ENCODE peak calls at places on chromosomes 3 and 15, in six cellular contexts. A is natural killer cell, R is K562, X is HCT116, P is tibial artery, U is A549. H is an unnamed sample.
A peak's percentile ranks its signal among the peaks of the same experiment; 100 is the strongest.

GRCh38 chr3:151976211-151977050 is 103.0 kb downstream of the SUCNR1 start:
- DNase-seq in X (peak; percentile 94), P (no peak), U (peak; percentile 82), A (no peak), R (no peak), H (no peak)

GRCh38 chr15:55372701-55373440 is 35.3 kb downstream of the CCPG1 start:
- DNase-seq in U (no peak), P (no peak), R (no peak), A (no peak), X (no peak), H (no peak)

GRCh38 chr3:189239616-189240015 is 67.8 kb downstream of the TPRG1 start:
- DNase-seq in R (no peak), X (no peak), A (no peak), P (no peak), U (no peak), H (no peak)

GRCh38 chr15:84151205-84151931 is 84.2 kb upstream of the GOLGA6L4 start:
- DNase-seq in A (no peak), R (no peak), P (no peak), X (no peak), U (no peak), H (no peak)

GRCh38 chr3:195224156-195224979 is 46.6 kb downstream of the XXYLT1 start:
- DNase-seq in A (peak; percentile 5), R (no peak), X (no peak), U (no peak), P (no peak), H (peak; percentile 4)

GRCh38 chr3:31055757-31056156 is 161.3 kb upstream of the GADL1 start:
- DNase-seq in R (no peak), P (no peak), U (no peak), X (no peak), A (no peak), H (no peak)

GRCh38 chr3:178680489-178680888 is 144.3 kb downstream of the KCNMB2 start:
- DNase-seq in U (no peak), R (peak; percentile 22), X (no peak), P (no peak), A (no peak), H (no peak)

GRCh38 chr3:95134693-95135375 is 1072.0 kb downstream of the NSUN3 start:
- DNase-seq in U (no peak), A (no peak), X (no peak), R (no peak), P (no peak), H (no peak)

GRCh38 chr3:4425055-4425454 is 42.0 kb downstream of the SUMF1 start:
- DNase-seq in U (no peak), R (no peak), A (no peak), P (no peak), X (no peak), H (no peak)

GRCh38 chr15:77659350-77660321 is 26.9 kb upstream of the LINGO1 start:
- DNase-seq in R (peak; percentile 96), A (no peak), P (no peak), X (peak; percentile 34), U (peak; percentile 67), H (no peak)

GRCh38 chr3:50392101-50392715 is 32.9 kb upstream of the TMEM115 start:
- DNase-seq in A (no peak), U (no peak), P (no peak), X (no peak), R (peak; percentile 24), H (no peak)

GRCh38 chr15:76503804-76504203 is 167.2 kb downstream of the ISL2 start:
- DNase-seq in A (no peak), X (no peak), U (no peak), P (no peak), R (no peak), H (no peak)

GRCh38 chr3:66592927-66593625 is 92.3 kb upstream of the LRIG1 start:
- DNase-seq in U (no peak), A (no peak), R (no peak), X (no peak), P (no peak), H (no peak)

GRCh38 chr3:26623409-26624208 is 1.0 kb downstream of the LRRC3B start:
- DNase-seq in R (no peak), X (no peak), P (no peak), U (no peak), A (no peak), H (no peak)

GRCh38 chr3:178198329-178198728 is 337.9 kb upstream of the KCNMB2 start:
- DNase-seq in X (no peak), A (no peak), P (no peak), U (no peak), R (no peak), H (no peak)

GRCh38 chr3:173019378-173019777 is 121.7 kb downstream of the SPATA16 start:
- DNase-seq in X (no peak), P (no peak), R (no peak), U (no peak), A (no peak), H (no peak)

GRCh38 chr15:101455291-101455916 is 34.1 kb downstream of the PCSK6 start:
- DNase-seq in U (no peak), P (no peak), A (no peak), X (no peak), R (no peak), H (no peak)

DNA sequence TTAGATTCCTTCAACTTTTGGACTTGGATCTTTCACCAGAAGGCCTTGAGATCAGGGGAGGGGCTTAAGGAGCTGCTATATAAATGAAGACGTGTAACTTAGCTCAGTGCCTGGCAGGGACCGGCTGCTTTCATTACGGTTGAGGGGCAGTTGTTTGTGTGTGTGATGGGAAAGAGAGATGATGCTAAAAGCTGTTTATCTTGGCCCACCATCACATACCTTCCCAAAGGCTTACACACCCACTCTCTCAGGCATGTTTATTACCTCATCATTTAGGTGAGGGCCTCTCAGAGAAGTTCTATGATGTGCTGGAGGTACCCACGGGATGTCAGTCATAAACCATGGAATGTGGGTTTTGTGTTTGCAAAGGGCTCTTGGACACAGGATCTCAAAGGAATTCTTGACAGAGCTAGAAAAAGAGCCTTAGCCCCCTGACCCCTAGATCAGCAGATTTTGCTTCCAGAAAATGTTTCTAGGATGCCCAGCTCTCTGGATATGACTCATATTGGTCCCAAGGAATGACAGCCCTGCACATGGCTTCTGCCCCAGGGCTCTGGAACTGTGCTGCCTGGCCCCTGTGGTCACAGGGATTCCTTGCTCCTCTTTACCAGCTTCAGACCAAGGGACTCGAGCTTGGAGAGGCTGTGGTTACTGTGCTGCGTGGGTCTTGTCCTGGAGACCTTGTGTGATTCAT is 15.9 kb upstream of the SMAD3 start:
- DNase-seq in R (no peak), X (no peak), A (no peak), P (no peak), U (peak; percentile 96), H (no peak)
- TF ChIP-seq CTCF in R (no peak), X (no peak), A (no peak), P (no peak), U (peak; percentile 39), H (no peak)

GRCh38 chr15:40081691-40082194 is 26.9 kb downstream of the BMF start:
- DNase-seq in R (peak; percentile 46), U (peak; percentile 32), X (no peak), P (peak; percentile 76), A (no peak), H (no peak)

GRCh38 chr15:40080847-40081246 is 27.8 kb downstream of the BMF start:
- DNase-seq in X (no peak), P (no peak), R (no peak), U (no peak), A (no peak), H (no peak)

GRCh38 chr15:40083756-40084101 is 24.9 kb downstream of the BMF start:
- DNase-seq in U (no peak), P (no peak), R (no peak), X (no peak), A (no peak), H (no peak)

GRCh38 chr15:40080104-40080503 is 28.6 kb downstream of the BMF start:
- DNase-seq in A (no peak), P (no peak), R (no peak), X (no peak), U (no peak), H (no peak)

GRCh38 chr15:40082195-40082868 is 26.3 kb downstream of the BMF start:
- DNase-seq in X (no peak), R (no peak), P (no peak), U (no peak), A (no peak), H (peak; percentile 53)
- TF ChIP-seq CTCF in X (no peak), R (no peak), P (no peak), U (no peak), A (no peak), H (no peak)

GRCh38 chr3:10516835-10517465 is 11.6 kb upstream of the ATP2B2 start:
- DNase-seq in X (no peak), P (no peak), U (no peak), R (no peak), A (no peak), H (peak; percentile 7)

GRCh38 chr3:10515396-10515795 is 10.0 kb upstream of the ATP2B2 start:
- DNase-seq in P (no peak), A (no peak), U (no peak), X (no peak), R (no peak), H (no peak)

GRCh38 chr3:10514407-10515069 is 9.2 kb upstream of the ATP2B2 start:
- DNase-seq in A (no peak), R (no peak), U (no peak), X (no peak), P (no peak), H (no peak)

GRCh38 chr3:10517616-10518015 is 12.2 kb upstream of the ATP2B2 start:
- DNase-seq in R (no peak), P (no peak), X (no peak), U (no peak), A (no peak), H (peak; percentile 14)

DNA sequence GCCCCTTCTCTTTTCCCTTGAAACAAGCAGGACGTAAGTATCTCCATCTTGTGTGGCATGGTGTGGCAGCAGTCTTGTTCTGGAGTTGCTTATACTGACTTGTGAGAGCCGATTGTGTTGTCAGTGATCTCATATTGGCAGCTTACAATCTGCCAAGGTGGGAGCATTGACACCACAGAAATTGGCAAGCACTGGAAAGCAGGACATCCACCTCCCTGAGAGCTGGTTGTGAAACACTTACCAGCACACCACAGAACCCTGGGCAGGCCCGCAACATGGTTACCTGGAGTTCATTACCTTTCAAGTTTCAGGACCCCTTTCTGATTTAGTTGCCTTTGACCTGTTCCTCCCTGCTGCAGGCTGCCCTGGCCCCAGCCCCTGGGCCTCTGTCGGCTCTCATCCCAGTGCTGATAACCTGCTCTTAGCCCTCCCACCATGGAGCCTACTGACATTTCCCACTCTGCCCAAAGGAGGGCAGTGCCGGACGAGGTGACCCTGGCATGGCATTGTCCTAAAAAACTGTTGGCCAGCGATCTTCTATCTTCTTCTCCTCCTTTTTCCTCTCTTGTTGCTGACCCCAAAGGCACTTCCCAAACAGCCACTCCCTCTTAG is 10.6 kb upstream of the ATP2B2 start:
- DNase-seq in P (no peak), U (no peak), A (no peak), R (peak; percentile 41), X (no peak), H (peak; percentile 3)
- TF ChIP-seq CTCF in P (no peak), U (no peak), A (no peak), R (peak; percentile 50), X (no peak), H (no peak)

DNA sequence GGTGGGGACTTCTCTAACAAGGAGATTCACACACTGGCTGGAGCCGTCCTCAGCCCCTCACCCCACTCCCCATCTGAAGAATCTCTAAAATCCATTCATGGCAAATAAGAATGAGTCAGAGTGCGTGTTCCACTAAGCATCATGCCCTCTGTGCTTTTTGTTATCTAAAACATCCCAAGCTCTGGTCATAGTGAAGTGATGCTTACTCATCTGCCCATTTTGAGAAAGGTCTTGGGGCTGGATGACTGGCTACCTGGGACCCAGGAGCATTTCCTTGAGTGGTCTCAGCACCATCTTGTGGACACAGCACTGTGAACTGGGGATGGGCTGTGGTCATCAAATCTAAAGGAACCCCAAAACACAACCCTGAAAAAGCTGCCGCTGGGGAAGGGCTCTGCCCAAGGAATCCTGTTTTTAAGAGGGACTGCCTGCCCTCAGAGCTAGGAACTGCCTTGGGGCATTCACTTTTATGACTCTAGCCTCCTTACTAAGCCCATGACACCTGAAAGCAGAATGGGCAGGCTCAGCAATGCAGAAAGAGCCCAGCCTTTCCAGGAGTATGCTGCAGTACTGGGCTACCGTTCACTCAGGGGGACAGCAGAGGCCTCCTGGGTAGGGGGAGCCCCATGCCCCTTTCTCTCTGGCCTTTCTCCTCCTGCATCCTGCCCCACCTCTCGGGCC is 53.5 kb downstream of the ZBTB38 start:
- DNase-seq in A (no peak), X (no peak), U (peak; percentile 85), R (no peak), P (no peak), H (no peak)
- TF ChIP-seq CTCF in A (no peak), X (no peak), U (peak; percentile 17), R (no peak), P (no peak), H (no peak)